ENCODE peak calls at places on chromosome X, in five cellular contexts. F is esophagus squamous epithelium; Q is EH; O is activated CD8-positive, alpha-beta memory T cell treated with anti-CD3 and anti-CD28 coated beads for 48 hours; W is stimulated activated effector memory CD8-positive, alpha-beta T cell treated with anti-CD3 and anti-CD28 coated beads, Interleukin-12 subunit alpha, Interleukin-12 subunit beta, amount 100 ng/mL, for 72 hours. U is an unnamed sample.
A peak's percentile ranks its signal among the peaks of the same experiment; 100 is the strongest.

GRCh38 chrX:47483310-47484268 is 567 bp upstream of the ZNF41 start:
- DNase-seq in O (no peak), F (no peak), Q (peak; percentile 53), W (no peak), U (peak; percentile 57)

GRCh38 chrX:110210417-110211139 is 107.3 kb downstream of the AMMECR1 start:
- DNase-seq in O (no peak), F (no peak), W (no peak), Q (peak; percentile 93), U (peak; percentile 97)

GRCh38 chrX:11196476-11196875 is 85.3 kb downstream of the HCCS start:
- DNase-seq in F (no peak), Q (peak; percentile 34), O (no peak), W (no peak), U (no peak)

GRCh38 chrX:134418317-134419113 is 41.5 kb upstream of the HPRT1 start:
- DNase-seq in W (no peak), O (no peak), Q (peak; percentile 17), F (no peak), U (no peak)

GRCh38 chrX:74118503-74118902 is 185.5 kb upstream of the ZCCHC13 start:
- DNase-seq in O (no peak), W (no peak), F (no peak), Q (peak; percentile 15), U (peak; percentile 0)

GRCh38 chrX:54950730-54951375 is 30.2 kb downstream of the TRO start:
- DNase-seq in W (no peak), F (no peak), Q (no peak), O (no peak), U (peak; percentile 95)

GRCh38 chrX:153771686-153772607 is 7.9 kb downstream of the PLXNB3 start:
- DNase-seq in O (no peak), Q (no peak), W (no peak), F (no peak), U (no peak)

GRCh38 chrX:351736-352135 is 33.1 kb upstream of the GTPBP6 start:
- DNase-seq in Q (no peak), W (no peak), O (no peak), F (no peak), U (no peak)

GRCh38 chrX:47502591-47503222 is 19.7 kb upstream of the ZNF41 start:
- DNase-seq in O (no peak), F (no peak), Q (peak; percentile 73), W (no peak), U (peak; percentile 65)

GRCh38 chrX:17082831-17083230 is 136.4 kb downstream of the REPS2 start:
- DNase-seq in F (no peak), W (no peak), O (no peak), Q (peak; percentile 21), U (peak; percentile 65)

GRCh38 chrX:13659057-13659456 is 6.1 kb downstream of the TCEANC start:
- DNase-seq in Q (peak; percentile 39), W (no peak), O (no peak), F (no peak), U (no peak)

GRCh38 chrX:46311581-46312120 is 233.6 kb downstream of the ZNF674 start:
- DNase-seq in Q (peak; percentile 20), W (no peak), O (no peak), F (no peak), U (no peak)

GRCh38 chrX:153827903-153828302 is 2.4 kb downstream of the PDZD4 start:
- DNase-seq in F (no peak), W (no peak), O (no peak), Q (no peak), U (no peak)

GRCh38 chrX:109934434-109934833 is 68.5 kb upstream of the TMEM164 start:
- DNase-seq in W (no peak), F (no peak), O (no peak), Q (peak; percentile 53), U (no peak)

GRCh38 chrX:120463241-120463640 is 5.9 kb downstream of the LAMP2 start:
- DNase-seq in O (no peak), F (no peak), W (no peak), Q (peak; percentile 22), U (peak; percentile 3)

GRCh38 chrX:24902808-24903207 is 113.0 kb downstream of the ARX start:
- DNase-seq in F (no peak), W (no peak), O (no peak), Q (peak; percentile 48), U (no peak)

GRCh38 chrX:8984231-8984630 is 49.7 kb downstream of the FAM9B start:
- DNase-seq in F (no peak), Q (peak; percentile 48), O (no peak), W (no peak), U (no peak)

GRCh38 chrX:123626962-123627361 is 105.9 kb downstream of the THOC2 start:
- DNase-seq in Q (peak; percentile 84), W (no peak), F (no peak), O (no peak), U (no peak)

GRCh38 chrX:40107291-40108083 is 9.7 kb upstream of the BCOR start:
- DNase-seq in O (no peak), W (no peak), Q (peak; percentile 63), F (no peak), U (peak; percentile 83)